ENCODE peak calls at places on chromosomes 1 and 21, in five cellular contexts. C is ovary, I is uterus, D is body of pancreas, V is psoas muscle. O is an unnamed sample.

GRCh38 chr1:7508830-7509508 is 262.1 kb upstream of the VAMP3 start:
- DNase-seq in C (no peak), V (no peak), D (no peak), I (no peak), O (no peak)

GRCh38 chr1:165408518-165408917 is 36.4 kb downstream of the RXRG start:
- DNase-seq in C (no peak), I (no peak), D (peak; percentile 35), V (no peak), O (peak; percentile 68)

GRCh38 chr1:197924516-197925123 is 7.4 kb downstream of the LHX9 start:
- DNase-seq in D (peak; percentile 48), C (peak; percentile 33), I (no peak), V (no peak), O (peak; percentile 26)

GRCh38 chr1:6037338-6037762 is 8.3 kb upstream of the KCNAB2 start:
- DNase-seq in C (no peak), V (no peak), I (no peak), D (no peak), O (peak; percentile 51)

GRCh38 chr1:43969746-43970466 is at the start of gene DPH2:
- DNase-seq in V (peak; percentile 98), I (peak; percentile 96), C (peak; percentile 96), D (peak; percentile 96), O (peak; percentile 99)

GRCh38 chr1:10782491-10783244 is 13.8 kb downstream of the CASZ1 start:
- DNase-seq in I (no peak), D (no peak), V (no peak), C (no peak), O (no peak)

GRCh38 chr21:17930102-17930501 is 110.9 kb upstream of the C21orf91 start:
- DNase-seq in D (no peak), I (no peak), C (no peak), V (no peak), O (no peak)

GRCh38 chr21:38567577-38568360 is 69.5 kb upstream of the ERG start:
- DNase-seq in C (peak; percentile 10), D (no peak), V (no peak), I (no peak), O (peak; percentile 51)

GRCh38 chr21:35102488-35103407 is 53.6 kb upstream of the RUNX1 start:
- DNase-seq in D (no peak), C (no peak), V (peak; percentile 16), I (no peak), O (peak; percentile 89)

GRCh38 chr21:41120997-41121396 is 47.0 kb upstream of the BACE2 start:
- DNase-seq in I (no peak), D (no peak), C (no peak), V (no peak), O (no peak)

GRCh38 chr1:53544731-53545515 is 85.7 kb downstream of the DMRTB1 start:
- DNase-seq in D (no peak), C (no peak), I (peak; percentile 8), V (no peak), O (no peak)

GRCh38 chr1:94951056-94951455 is 24.1 kb upstream of the CNN3 start:
- DNase-seq in C (no peak), D (no peak), I (no peak), V (no peak), O (no peak)

GRCh38 chr1:205204552-205204951 is 7.0 kb downstream of the DSTYK start:
- DNase-seq in D (no peak), V (no peak), C (no peak), I (no peak), O (no peak)

GRCh38 chr1:154969246-154969645 is 1.3 kb downstream of the SHC1 start:
- DNase-seq in I (no peak), C (no peak), D (no peak), V (no peak), O (no peak)

GRCh38 chr1:94092210-94092613 is 28.7 kb downstream of the ABCA4 start:
- DNase-seq in D (no peak), V (no peak), C (no peak), I (no peak), O (no peak)

GRCh38 chr1:236556606-236557005 is 32.8 kb downstream of the LGALS8 start:
- DNase-seq in C (no peak), I (no peak), V (no peak), D (no peak), O (no peak)

GRCh38 chr1:100358210-100358609 is 5.9 kb downstream of the CDC14A start:
- DNase-seq in C (no peak), I (no peak), V (no peak), D (no peak), O (no peak)

GRCh38 chr21:20701235-20701634 is 297.0 kb upstream of the NCAM2 start:
- DNase-seq in I (no peak), V (no peak), C (no peak), D (no peak), O (no peak)

GRCh38 chr1:45411510-45411899 is 71.3 kb upstream of the MUTYH start:
- DNase-seq in V (no peak), D (no peak), I (no peak), C (no peak), O (no peak)

GRCh38 chr1:31764307-31765040 is at the start of gene ADGRB2:
- DNase-seq in V (no peak), I (no peak), D (no peak), C (no peak), O (no peak)

GRCh38 chr1:150273310-150273709 is 720 bp downstream of the C1orf54 start:
- DNase-seq in I (no peak), C (no peak), D (no peak), V (no peak), O (no peak)

GRCh38 chr1:32767641-32768040 is 49.5 kb downstream of the YARS1 start:
- DNase-seq in V (no peak), D (peak; percentile 35), I (no peak), C (peak; percentile 45), O (no peak)

GRCh38 chr1:32764826-32765545 is 52.2 kb downstream of the YARS1 start:
- DNase-seq in I (no peak), D (no peak), V (no peak), C (no peak), O (no peak)

GRCh38 chr1:32766328-32766972 is 50.7 kb downstream of the YARS1 start:
- DNase-seq in V (no peak), C (no peak), D (no peak), I (no peak), O (no peak)

GRCh38 chr1:32767156-32767555 is 50.0 kb downstream of the YARS1 start:
- DNase-seq in I (no peak), D (no peak), V (no peak), C (no peak), O (no peak)

GRCh38 chr1:32765561-32766327 is 51.4 kb downstream of the YARS1 start:
- DNase-seq in V (no peak), D (no peak), I (no peak), C (peak; percentile 25), O (no peak)
- H3K4me3 ChIP-seq in V (no peak overlapping the region), D (no peak overlapping the region), I (no peak overlapping the region), C (no peak overlapping the region), O (no peak overlapping the region)

GRCh38 chr1:20484526-20485462 is 1.2 kb downstream of the CAMK2N1 start:
- DNase-seq in V (peak; percentile 27), I (peak; percentile 37), D (no peak), C (peak; percentile 39), O (peak; percentile 24)
- H3K27ac ChIP-seq in V (no peak overlapping the region), I (peak overlapping the region; percentile 55), D (no peak overlapping the region), C (peak overlapping the region; percentile 83), O (no peak overlapping the region)

GRCh38 chr1:115173151-115173550 is 83.8 kb upstream of the TSPAN2 start:
- DNase-seq in V (no peak), C (no peak), D (no peak), I (no peak), O (no peak)

GRCh38 chr1:115170972-115171392 is 81.7 kb upstream of the TSPAN2 start:
- DNase-seq in C (no peak), D (no peak), V (peak; percentile 48), I (peak; percentile 20), O (no peak)

GRCh38 chr1:115170396-115170795 is 81.1 kb upstream of the TSPAN2 start:
- DNase-seq in V (no peak), D (no peak), I (no peak), C (no peak), O (no peak)

GRCh38 chr1:115175596-115175995 is 86.3 kb upstream of the TSPAN2 start:
- DNase-seq in C (no peak), D (no peak), I (no peak), V (no peak), O (no peak)

GRCh38 chr1:115172270-115172669 is 83.0 kb upstream of the TSPAN2 start:
- DNase-seq in D (no peak), C (no peak), I (no peak), V (no peak), O (no peak)
- H3K4me1 ChIP-seq in D (peaks cover 6% of the 10 kb centered on the region), C (peaks cover 4% of the 10 kb centered on the region), I (no peaks in the 10 kb centered on the region), V (peaks cover 11% of the 10 kb centered on the region), O (no peaks in the 10 kb centered on the region)

GRCh38 chr1:64523938-64524337 is 54.0 kb downstream of the CACHD1 start:
- DNase-seq in I (no peak), D (no peak), C (no peak), V (no peak), O (no peak)
- H3K4me3 ChIP-seq in I (no peak overlapping the region), D (no peak overlapping the region), C (no peak overlapping the region), V (no peak overlapping the region), O (no peak overlapping the region)

GRCh38 chr1:159914252-159915018 is 10.9 kb downstream of the TAGLN2 start:
- DNase-seq in V (no peak), D (peak; percentile 46), C (no peak), I (no peak), O (no peak)
- H3K27ac ChIP-seq in V (no peak overlapping the region), D (peak overlapping the region; percentile 61), C (no peak overlapping the region), I (no peak overlapping the region), O (no peak overlapping the region)

GRCh38 chr1:41731631-41732030 is 187.1 kb downstream of the HIVEP3 start:
- DNase-seq in D (no peak), V (no peak), I (no peak), C (no peak), O (no peak)
- H3K4me1 ChIP-seq in D (no peaks in the 10 kb centered on the region), V (peaks cover 21% of the 10 kb centered on the region), I (no peaks in the 10 kb centered on the region), C (no peaks in the 10 kb centered on the region), O (peaks cover 26% of the 10 kb centered on the region)

DNA sequence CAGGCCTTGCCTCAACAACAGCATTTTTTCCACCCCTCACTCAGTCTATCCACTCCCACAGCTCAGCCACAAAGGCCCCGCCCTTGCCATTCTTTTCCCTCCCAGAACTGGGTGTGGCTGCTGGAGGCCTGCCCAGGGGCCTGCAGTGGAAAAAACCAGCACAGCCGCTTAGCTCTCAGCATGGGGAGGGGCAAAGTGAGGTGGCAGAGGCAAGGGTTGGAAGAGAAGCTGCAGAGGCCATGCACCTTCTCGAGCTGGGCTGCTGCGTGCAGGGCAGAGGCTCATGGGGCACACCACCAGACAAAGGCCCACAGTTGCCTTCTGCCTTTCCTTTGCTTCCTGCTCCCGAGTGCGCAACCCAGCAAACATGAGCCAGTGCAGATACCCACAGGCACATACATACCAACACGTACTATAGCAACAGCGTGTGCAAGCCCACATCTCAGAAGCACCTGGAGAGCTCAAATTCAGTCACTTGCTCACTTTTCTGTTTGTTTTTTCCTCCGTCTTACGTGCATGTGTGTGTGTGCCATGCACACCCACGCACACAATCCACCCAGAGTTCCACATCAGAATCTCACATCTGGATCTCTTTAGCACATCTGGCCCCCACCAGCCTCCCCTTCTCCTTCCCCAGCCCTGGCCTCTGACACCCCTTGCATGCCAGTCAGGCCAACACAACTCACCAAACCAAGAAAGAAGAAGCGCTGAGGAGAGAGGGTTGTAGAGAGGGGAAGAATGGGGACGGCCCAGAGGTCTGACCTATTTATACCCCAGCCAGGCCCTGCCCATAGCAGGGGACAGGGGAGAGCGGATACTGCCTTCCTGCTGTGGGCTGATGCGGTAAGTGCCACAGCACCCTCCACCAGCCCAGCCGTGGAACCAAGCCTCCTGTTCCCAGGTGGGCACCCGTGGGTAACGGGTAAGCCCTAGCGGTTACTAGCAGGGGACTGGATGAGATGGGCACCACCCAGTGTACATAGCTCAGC is at the start of gene S100A4:
- DNase-seq in I (peak; percentile 97), D (peak; percentile 98), C (peak; percentile 79), V (peak; percentile 92), O (peak; percentile 85)
- H3K4me3 ChIP-seq in I (peak within 1 kb of the TSS; percentile 38), D (no peak within 1 kb of the TSS), C (peak within 1 kb of the TSS; percentile 30), V (peak within 1 kb of the TSS; percentile 60), O (no peak within 1 kb of the TSS)

O was measured in SJCRH30.